ENCODE peak calls at places on chromosome 3, in four cellular contexts. One of them, this sample, is unnamed. For H3K4me1, the result is how much of the 10 kb centered on the place peaks cover.

GRCh38 chr3:71064976-71065763 is 518.4 kb downstream of the FOXP1 start:
- DNase-seq in prostate gland: peak
- DNase-seq in mesenchymal stem cell: peak
- DNase-seq in uterus: peak
- DNase-seq in this sample: peak

GRCh38 chr3:110272525-110272924 is 799.1 kb upstream of the NECTIN3 start:
- DNase-seq in prostate gland: no peak
- DNase-seq in mesenchymal stem cell: no peak
- DNase-seq in uterus: no peak
- DNase-seq in this sample: no peak

GRCh38 chr3:111852540-111852939 is 6.5 kb upstream of the PHLDB2 start:
- DNase-seq in prostate gland: no peak
- DNase-seq in mesenchymal stem cell: no peak
- DNase-seq in uterus: no peak
- DNase-seq in this sample: no peak

GRCh38 chr3:180996415-180996932 is 6.9 kb upstream of the DNAJC19 start:
- DNase-seq in prostate gland: no peak
- DNase-seq in mesenchymal stem cell: no peak
- DNase-seq in uterus: no peak
- DNase-seq in this sample: no peak

GRCh38 chr3:109257269-109257668 is 59.0 kb downstream of the DPPA2 start:
- DNase-seq in prostate gland: no peak
- DNase-seq in mesenchymal stem cell: peak
- DNase-seq in uterus: no peak
- DNase-seq in this sample: no peak

GRCh38 chr3:149020839-149021252 is 29.5 kb downstream of the GYG1 start:
- DNase-seq in prostate gland: no peak
- DNase-seq in mesenchymal stem cell: no peak
- DNase-seq in uterus: no peak
- DNase-seq in this sample: no peak

GRCh38 chr3:47444103-47444502 is 31.6 kb downstream of the SCAP start:
- DNase-seq in prostate gland: peak
- DNase-seq in mesenchymal stem cell: no peak
- DNase-seq in uterus: no peak
- DNase-seq in this sample: no peak

GRCh38 chr3:136070953-136071949 is 105.7 kb downstream of the PPP2R3A start:
- DNase-seq in prostate gland: no peak
- DNase-seq in mesenchymal stem cell: peak
- DNase-seq in uterus: peak
- DNase-seq in this sample: no peak

GRCh38 chr3:160477750-160478149 is 28.2 kb upstream of the TRIM59 start:
- DNase-seq in prostate gland: no peak
- DNase-seq in mesenchymal stem cell: no peak
- DNase-seq in uterus: no peak
- DNase-seq in this sample: no peak

GRCh38 chr3:151890721-151891141 is 17.3 kb downstream of the SUCNR1 start:
- DNase-seq in prostate gland: no peak
- DNase-seq in mesenchymal stem cell: no peak
- DNase-seq in uterus: no peak
- DNase-seq in this sample: no peak

GRCh38 chr3:133880287-133880686 is 15.4 kb downstream of the RAB6B start:
- DNase-seq in prostate gland: no peak
- DNase-seq in mesenchymal stem cell: no peak
- DNase-seq in uterus: no peak
- DNase-seq in this sample: peak

GRCh38 chr3:4289044-4289443 is 14.1 kb upstream of the SETMAR start:
- DNase-seq in prostate gland: no peak
- DNase-seq in mesenchymal stem cell: no peak
- DNase-seq in uterus: no peak
- DNase-seq in this sample: no peak

GRCh38 chr3:196991581-196992460 is 23.2 kb upstream of the PIGZ start:
- DNase-seq in prostate gland: no peak
- DNase-seq in mesenchymal stem cell: no peak
- DNase-seq in uterus: no peak
- DNase-seq in this sample: no peak
- H3K27ac ChIP-seq in prostate gland: no peak
- H3K27ac ChIP-seq in mesenchymal stem cell: no peak
- H3K27ac ChIP-seq in uterus: no peak
- H3K27ac ChIP-seq in this sample: no peak

GRCh38 chr3:49171119-49171774 is at the start of gene KLHDC8B:
- DNase-seq in prostate gland: peak
- DNase-seq in mesenchymal stem cell: peak
- DNase-seq in uterus: peak
- DNase-seq in this sample: peak

GRCh38 chr3:49173116-49173791 is 1.9 kb downstream of the KLHDC8B start:
- DNase-seq in prostate gland: no peak
- DNase-seq in mesenchymal stem cell: peak
- DNase-seq in uterus: peak
- DNase-seq in this sample: no peak

GRCh38 chr3:49171775-49172500 is 540 bp downstream of the KLHDC8B start:
- DNase-seq in prostate gland: no peak
- DNase-seq in mesenchymal stem cell: peak
- DNase-seq in uterus: no peak
- DNase-seq in this sample: no peak

GRCh38 chr3:49173792-49174170 is 2.4 kb downstream of the KLHDC8B start:
- DNase-seq in prostate gland: no peak
- DNase-seq in mesenchymal stem cell: peak
- DNase-seq in uterus: no peak
- DNase-seq in this sample: no peak

GRCh38 chr3:49172616-49173041 is 1.2 kb downstream of the KLHDC8B start:
- DNase-seq in prostate gland: no peak
- DNase-seq in mesenchymal stem cell: no peak
- DNase-seq in uterus: no peak
- DNase-seq in this sample: no peak
- H3K4me1 ChIP-seq in prostate gland: under half
- H3K4me1 ChIP-seq in mesenchymal stem cell: under half
- H3K4me1 ChIP-seq in uterus: under half
- H3K4me1 ChIP-seq in this sample: under half

GRCh38 chr3:150080058-150080730 is 109.5 kb upstream of the PFN2 start:
- DNase-seq in prostate gland: no peak
- DNase-seq in mesenchymal stem cell: no peak
- DNase-seq in uterus: no peak
- DNase-seq in this sample: no peak
- H3K27ac ChIP-seq in prostate gland: no peak
- H3K27ac ChIP-seq in mesenchymal stem cell: peak
- H3K27ac ChIP-seq in uterus: peak
- H3K27ac ChIP-seq in this sample: no peak

GRCh38 chr3:30641612-30642251 is 35.3 kb downstream of the TGFBR2 start:
- DNase-seq in prostate gland: no peak
- DNase-seq in mesenchymal stem cell: no peak
- DNase-seq in uterus: no peak
- DNase-seq in this sample: no peak
- H3K4me1 ChIP-seq in prostate gland: under half
- H3K4me1 ChIP-seq in mesenchymal stem cell: under half
- H3K4me1 ChIP-seq in uterus: under half
- H3K4me1 ChIP-seq in this sample: half or more

GRCh38 chr3:24220859-24221657 is 273.6 kb downstream of the THRB start:
- DNase-seq in prostate gland: peak
- DNase-seq in mesenchymal stem cell: peak
- DNase-seq in uterus: peak
- DNase-seq in this sample: no peak
- H3K27ac ChIP-seq in prostate gland: no peak
- H3K27ac ChIP-seq in mesenchymal stem cell: peak
- H3K27ac ChIP-seq in uterus: peak
- H3K27ac ChIP-seq in this sample: no peak

GRCh38 chr3:82085811-82086475 is 324.5 kb upstream of the GBE1 start:
- DNase-seq in prostate gland: no peak
- DNase-seq in mesenchymal stem cell: no peak
- DNase-seq in uterus: no peak
- DNase-seq in this sample: no peak

GRCh38 chr3:82085356-82085755 is 323.9 kb upstream of the GBE1 start:
- DNase-seq in prostate gland: no peak
- DNase-seq in mesenchymal stem cell: no peak
- DNase-seq in uterus: no peak
- DNase-seq in this sample: no peak

GRCh38 chr3:82080261-82080660 is 318.8 kb upstream of the GBE1 start:
- DNase-seq in prostate gland: no peak
- DNase-seq in mesenchymal stem cell: no peak
- DNase-seq in uterus: no peak
- DNase-seq in this sample: no peak

GRCh38 chr3:82080792-82081191 is 319.3 kb upstream of the GBE1 start:
- DNase-seq in prostate gland: no peak
- DNase-seq in mesenchymal stem cell: no peak
- DNase-seq in uterus: no peak
- DNase-seq in this sample: no peak

DNA sequence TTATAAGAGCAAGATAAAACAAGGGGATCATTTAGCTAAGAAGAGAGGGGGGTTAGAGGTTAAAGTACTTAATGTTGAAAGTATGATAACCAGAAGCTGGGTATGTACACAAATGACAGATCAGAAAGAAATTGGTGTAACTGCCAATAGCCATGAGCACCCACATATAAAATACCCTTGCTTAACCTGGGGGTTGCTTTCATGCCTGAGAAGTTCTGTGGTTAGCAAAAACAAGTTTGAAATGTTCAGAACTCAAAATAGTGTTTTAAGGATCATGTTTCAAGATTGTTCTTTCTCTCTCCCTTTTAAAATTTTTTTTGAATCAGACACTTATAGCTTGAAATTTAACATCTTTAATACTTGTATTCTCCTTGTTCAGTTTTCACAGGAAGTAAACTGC is 321.4 kb upstream of the GBE1 start:
- DNase-seq in prostate gland: no peak
- DNase-seq in mesenchymal stem cell: no peak
- DNase-seq in uterus: no peak
- DNase-seq in this sample: no peak
- H3K4me1 ChIP-seq in prostate gland: under half
- H3K4me1 ChIP-seq in mesenchymal stem cell: under half
- H3K4me1 ChIP-seq in uterus: under half
- H3K4me1 ChIP-seq in this sample: under half

GRCh38 chr3:11251807-11252176 is 20.4 kb upstream of the ATG7 start:
- DNase-seq in prostate gland: no peak
- DNase-seq in mesenchymal stem cell: no peak
- DNase-seq in uterus: no peak
- DNase-seq in this sample: no peak
- H3K27ac ChIP-seq in prostate gland: no peak
- H3K27ac ChIP-seq in mesenchymal stem cell: no peak
- H3K27ac ChIP-seq in uterus: no peak
- H3K27ac ChIP-seq in this sample: no peak

DNA sequence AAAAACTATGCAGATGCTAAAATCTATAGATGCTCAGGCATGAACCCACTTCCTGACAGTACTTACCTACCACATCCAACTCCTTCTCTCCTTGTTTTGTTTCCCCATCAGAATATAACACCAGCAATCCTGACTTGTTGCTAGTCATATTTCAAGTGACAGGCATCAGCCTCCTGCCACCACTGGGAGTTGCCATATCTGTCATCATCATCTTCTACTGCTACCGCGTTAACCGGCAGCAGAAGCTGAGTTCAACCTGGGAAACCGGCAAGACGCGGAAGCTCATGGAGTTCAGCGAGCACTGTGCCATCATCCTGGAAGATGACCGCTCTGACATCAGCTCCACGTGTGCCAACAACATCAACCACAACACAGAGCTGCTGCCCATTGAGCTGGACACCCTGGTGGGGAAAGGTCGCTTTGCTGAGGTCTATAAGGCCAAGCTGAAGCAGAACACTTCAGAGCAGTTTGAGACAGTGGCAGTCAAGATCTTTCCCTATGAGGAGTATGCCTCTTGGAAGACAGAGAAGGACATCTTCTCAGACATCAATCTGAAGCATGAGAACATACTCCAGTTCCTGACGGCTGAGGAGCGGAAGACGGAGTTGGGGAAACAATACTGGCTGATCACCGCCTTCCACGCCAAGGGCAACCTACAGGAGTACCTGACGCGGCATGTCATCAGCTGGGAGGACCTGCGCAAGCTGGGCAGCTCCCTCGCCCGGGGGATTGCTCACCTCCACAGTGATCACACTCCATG is 65.3 kb downstream of the TGFBR2 start:
- DNase-seq in prostate gland: no peak
- DNase-seq in mesenchymal stem cell: no peak
- DNase-seq in uterus: no peak
- DNase-seq in this sample: no peak
- H3K4me1 ChIP-seq in prostate gland: under half
- H3K4me1 ChIP-seq in mesenchymal stem cell: under half
- H3K4me1 ChIP-seq in uterus: under half
- H3K4me1 ChIP-seq in this sample: half or more

This sample was measured in CD4-positive, alpha-beta memory T cell.